ENCODE peak calls at places on chromosomes 16 and 17, in nine cellular contexts. M is stomach, U is K562, K is breast epithelium, A is prostate gland, B is HCT116, Z is transverse colon, L is upper lobe of left lung, X is sigmoid colon. H is an unnamed sample.

GRCh38 chr17:37087683-37088082 is 138.9 kb downstream of the AATF start:
- DNase-seq in B (no peak), K (no peak), Z (no peak), U (no peak), X (no peak), A (no peak), M (no peak), L (no peak), H (no peak)

GRCh38 chr16:65123846-65124513 is 2.1 kb upstream of the CDH11 start:
- DNase-seq in L (no peak), A (no peak), B (no peak), X (peak; percentile 64), U (no peak), M (no peak), Z (no peak), K (no peak), H (no peak)

GRCh38 chr17:76561799-76562268 is 22.0 kb downstream of the PRCD start:
- DNase-seq in X (no peak), M (no peak), Z (no peak), A (no peak), U (no peak), L (no peak), B (no peak), K (no peak), H (no peak)

GRCh38 chr17:5545051-5545987 is 39.0 kb downstream of the NLRP1 start:
- DNase-seq in A (no peak), U (no peak), X (no peak), Z (no peak), L (no peak), K (no peak), M (no peak), B (no peak), H (no peak)

GRCh38 chr17:71180801-71181385 is 939.9 kb upstream of the SOX9 start:
- DNase-seq in Z (peak; percentile 75), M (no peak), A (peak; percentile 20), L (no peak), K (no peak), X (peak; percentile 82), B (no peak), U (no peak), H (no peak)

GRCh38 chr16:81530814-81531213 is 86.2 kb downstream of the CMIP start:
- DNase-seq in A (no peak), K (no peak), L (no peak), Z (no peak), M (no peak), X (no peak), B (no peak), U (no peak), H (no peak)

GRCh38 chr16:4696172-4696904 is 3.0 kb downstream of the NUDT16L1 start:
- DNase-seq in U (no peak), K (no peak), Z (no peak), A (no peak), L (no peak), X (peak; percentile 84), M (no peak), B (no peak), H (no peak)

GRCh38 chr17:53472586-53472985 is 350.1 kb upstream of the KIF2B start:
- DNase-seq in X (no peak), L (no peak), Z (no peak), U (no peak), B (no peak), M (no peak), A (no peak), K (no peak), H (no peak)

GRCh38 chr17:29216856-29217255 is 29.8 kb upstream of the CRYBA1 start:
- DNase-seq in L (no peak), B (no peak), X (no peak), A (no peak), U (no peak), Z (no peak), K (no peak), M (no peak), H (no peak)

GRCh38 chr17:30920683-30921543 is 832 bp upstream of the ADAP2 start:
- DNase-seq in Z (no peak), K (no peak), A (no peak), U (no peak), X (no peak), M (no peak), L (no peak), B (no peak), H (no peak)

GRCh38 chr17:30920282-30920681 is 1.5 kb upstream of the ADAP2 start:
- DNase-seq in L (no peak), M (no peak), B (no peak), A (no peak), X (no peak), K (no peak), Z (no peak), U (no peak), H (no peak)

GRCh38 chr17:30924341-30924740 is 2.6 kb downstream of the ADAP2 start:
- DNase-seq in B (no peak), Z (no peak), U (no peak), K (no peak), M (no peak), L (no peak), X (peak; percentile 28), A (no peak), H (no peak)

GRCh38 chr17:30921544-30922196 is at the start of gene ADAP2:
- DNase-seq in B (peak; percentile 19), L (peak; percentile 78), M (peak; percentile 75), X (peak; percentile 73), Z (peak; percentile 77), K (peak; percentile 22), A (peak; percentile 43), U (peak; percentile 69), H (peak; percentile 51)

GRCh38 chr17:30922235-30922993 is 669 bp downstream of the ADAP2 start:
- DNase-seq in X (peak; percentile 61), B (no peak), K (no peak), L (no peak), U (no peak), M (no peak), A (no peak), Z (peak; percentile 17), H (peak; percentile 50)
- TF ChIP-seq POLR2AphosphoS5 in X (no peak), B (no peak), K (no peak), L (no peak), U (no peak), M (no peak), A (no peak), Z (no peak), H (no peak)

GRCh38 chr17:8857919-8858318 is 9.6 kb downstream of the PIK3R6 start:
- DNase-seq in M (no peak), B (no peak), A (no peak), U (no peak), K (peak; percentile 54), X (no peak), Z (no peak), L (no peak), H (no peak)

GRCh38 chr17:8859804-8860430 is 7.6 kb downstream of the PIK3R6 start:
- DNase-seq in L (no peak), X (no peak), Z (no peak), A (no peak), U (no peak), K (no peak), B (no peak), M (no peak), H (no peak)

GRCh38 chr17:8856869-8857575 is 10.5 kb downstream of the PIK3R6 start:
- DNase-seq in U (no peak), B (no peak), X (no peak), Z (no peak), L (no peak), M (no peak), K (no peak), A (no peak), H (no peak)

GRCh38 chr17:8861482-8862181 is 5.8 kb downstream of the PIK3R6 start:
- DNase-seq in Z (no peak), L (no peak), X (no peak), A (no peak), M (no peak), U (no peak), B (no peak), K (no peak), H (no peak)

GRCh38 chr17:8859029-8859803 is 8.3 kb downstream of the PIK3R6 start:
- DNase-seq in M (no peak), L (peak; percentile 45), K (no peak), U (peak; percentile 11), A (no peak), Z (no peak), X (no peak), B (no peak), H (no peak)
- TF ChIP-seq POLR2A in M (no peak), L (no peak), K (no peak), U (no peak), A (no peak), Z (no peak), X (no peak), B (no peak), H (no peak)

DNA sequence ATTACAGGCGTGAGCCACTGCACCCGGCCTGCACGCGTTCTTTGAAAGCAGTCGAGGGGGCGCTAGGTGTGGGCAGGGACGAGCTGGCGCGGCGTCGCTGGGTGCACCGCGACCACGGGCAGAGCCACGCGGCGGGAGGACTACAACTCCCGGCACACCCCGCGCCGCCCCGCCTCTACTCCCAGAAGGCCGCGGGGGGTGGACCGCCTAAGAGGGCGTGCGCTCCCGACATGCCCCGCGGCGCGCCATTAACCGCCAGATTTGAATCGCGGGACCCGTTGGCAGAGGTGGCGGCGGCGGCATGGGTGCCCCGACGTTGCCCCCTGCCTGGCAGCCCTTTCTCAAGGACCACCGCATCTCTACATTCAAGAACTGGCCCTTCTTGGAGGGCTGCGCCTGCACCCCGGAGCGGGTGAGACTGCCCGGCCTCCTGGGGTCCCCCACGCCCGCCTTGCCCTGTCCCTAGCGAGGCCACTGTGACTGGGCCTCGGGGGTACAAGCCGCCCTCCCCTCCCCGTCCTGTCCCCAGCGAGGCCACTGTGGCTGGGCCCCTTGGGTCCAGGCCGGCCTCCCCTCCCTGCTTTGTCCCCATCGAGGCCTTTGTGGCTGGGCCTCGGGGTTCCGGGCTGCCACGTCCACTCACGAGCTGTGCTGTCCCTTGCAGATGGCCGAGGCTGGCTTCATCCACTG is at the start of gene BIRC5:
- DNase-seq in U (peak; percentile 96), K (peak; percentile 73), Z (peak; percentile 92), L (peak; percentile 91), M (peak; percentile 91), A (peak; percentile 82), X (peak; percentile 91), B (peak; percentile 74), H (peak; percentile 98)
- TF ChIP-seq POLR2AphosphoS5 in U (peak; percentile 48), K (peak; percentile 64), Z (peak; percentile 20), L (peak; percentile 29), M (peak; percentile 72), A (peak; percentile 95), X (no peak), B (peak; percentile 90), H (no peak)

GRCh38 chr17:12089809-12090384 is 69.2 kb downstream of the MAP2K4 start:
- DNase-seq in A (no peak), Z (no peak), U (peak; percentile 5), M (no peak), B (no peak), K (no peak), L (no peak), X (no peak), H (no peak)
- TF ChIP-seq POLR2A in A (no peak), Z (no peak), U (no peak), M (no peak), B (no peak), K (no peak), L (no peak), X (no peak), H (no peak)

H was measured in GM12891.